ENCODE peak calls at places on chromosomes 13 and 19, in ten cellular contexts. Q, C, Y, V, K, W, D, A, J and U are unnamed samples.

GRCh38 chr13:113357529-113357928 is 6.4 kb downstream of the GRTP1 start:
- DNase-seq in D (peak), A (no peak), Q (no peak), Y (no peak), V (peak), K (no peak), C (no peak), W (no peak), J (no peak), U (peak)

GRCh38 chr19:54325631-54326030 is 12.7 kb upstream of the LILRA5 start:
- DNase-seq in V (no peak), W (no peak), J (no peak), Y (no peak), Q (no peak), A (no peak), C (no peak), D (no peak), K (no peak), U (no peak)

GRCh38 chr19:54707932-54708331 is 16.3 kb upstream of the KIR3DL3 start:
- DNase-seq in D (no peak), K (no peak), J (no peak), Y (no peak), C (no peak), W (no peak), A (no peak), Q (no peak), V (no peak), U (no peak)

GRCh38 chr13:70941454-70941853 is 833.2 kb upstream of the KLHL1 start:
- DNase-seq in K (no peak), A (no peak), C (no peak), V (no peak), W (no peak), D (no peak), Q (no peak), Y (no peak), J (no peak), U (no peak)

GRCh38 chr19:16167055-16167454 is 6.3 kb downstream of the CIB3 start:
- DNase-seq in K (no peak), Y (no peak), Q (no peak), W (no peak), A (no peak), C (no peak), D (no peak), J (no peak), V (no peak), U (no peak)

GRCh38 chr13:36875431-36875830 is 44.6 kb downstream of the SMAD9 start:
- DNase-seq in A (no peak), C (no peak), K (no peak), J (no peak), V (no peak), Q (no peak), W (no peak), D (peak), Y (no peak), U (no peak)

GRCh38 chr19:48511800-48512503 is at the start of gene LMTK3:
- DNase-seq in D (peak), C (no peak), A (peak), V (peak), W (no peak), J (no peak), Q (no peak), K (no peak), Y (no peak), U (no peak)

GRCh38 chr19:10036601-10037071 is 23.4 kb downstream of the RDH8 start:
- DNase-seq in W (no peak), K (no peak), Y (no peak), C (no peak), Q (no peak), V (peak), J (no peak), A (no peak), D (no peak), U (no peak)

GRCh38 chr19:7348587-7349230 is at the start of gene ARHGEF18:
- DNase-seq in D (no peak), Y (no peak), W (no peak), Q (no peak), C (no peak), V (no peak), K (peak), J (no peak), A (peak), U (peak)

GRCh38 chr19:8204961-8205360 is 4.2 kb upstream of the CERS4 start:
- DNase-seq in W (no peak), A (no peak), J (no peak), V (no peak), Y (peak), C (no peak), D (no peak), K (no peak), Q (no peak), U (no peak)

GRCh38 chr13:48653074-48654054 is at the start of gene CYSLTR2:
- DNase-seq in Y (no peak), D (peak), W (peak), K (no peak), A (no peak), Q (no peak), J (no peak), V (peak), C (no peak), U (peak)

GRCh38 chr13:40077396-40078027 is 422.1 kb downstream of the COG6 start:
- DNase-seq in A (no peak), D (no peak), Y (no peak), W (no peak), C (no peak), V (no peak), K (no peak), J (no peak), Q (no peak), U (no peak)

GRCh38 chr13:24270639-24271131 is 38.7 kb upstream of the C1QTNF9 start:
- DNase-seq in C (no peak), J (peak), Y (peak), W (peak), A (peak), K (peak), Q (peak), D (peak), V (peak), U (peak)

GRCh38 chr19:49559443-49559842 is 20.9 kb downstream of the NOSIP start:
- DNase-seq in D (no peak), W (no peak), Y (no peak), V (no peak), K (no peak), Q (no peak), A (no peak), C (no peak), J (no peak), U (no peak)

GRCh38 chr19:33621811-33622504 is at the start of gene CHST8:
- DNase-seq in W (peak), C (no peak), D (no peak), A (no peak), V (peak), K (peak), Y (no peak), Q (no peak), J (no peak), U (peak)

GRCh38 chr13:114080739-114081561 is 51.5 kb downstream of the RASA3 start:
- DNase-seq in V (no peak), D (no peak), A (no peak), W (no peak), C (no peak), K (peak), Q (no peak), Y (no peak), J (no peak), U (no peak)

GRCh38 chr13:49357694-49358093 is 86.2 kb downstream of the CAB39L start:
- DNase-seq in Y (no peak), D (peak), A (no peak), W (no peak), V (no peak), J (no peak), C (no peak), K (no peak), Q (no peak), U (peak)

GRCh38 chr19:44640518-44640917 is 3.2 kb upstream of the PVR start:
- DNase-seq in C (no peak), D (peak), V (peak), W (no peak), Y (no peak), Q (no peak), J (no peak), K (no peak), A (no peak), U (peak)

GRCh38 chr19:15280915-15281683 is 48.9 kb upstream of the EPHX3 start:
- DNase-seq in K (peak), W (peak), C (no peak), Y (peak), Q (no peak), V (peak), J (peak), A (no peak), D (peak), U (peak)

GRCh38 chr19:54875506-54875905 is 1.5 kb downstream of the FCAR start:
- DNase-seq in A (no peak), C (no peak), Y (no peak), Q (no peak), K (no peak), W (no peak), V (no peak), D (no peak), J (no peak), U (no peak)

GRCh38 chr13:108895220-108895704 is 265.9 kb downstream of the MYO16 start:
- DNase-seq in D (peak), Q (no peak), C (no peak), W (no peak), Y (peak), V (peak), A (no peak), J (no peak), K (no peak), U (peak)

GRCh38 chr13:114131581-114132418 is 623 bp downstream of the RASA3 start:
- DNase-seq in Q (no peak), K (peak), W (no peak), J (no peak), A (peak), V (peak), Y (no peak), D (no peak), C (no peak), U (peak)

GRCh38 chr19:3225677-3226093 is 1.2 kb downstream of the CELF5 start:
- DNase-seq in C (no peak), Y (no peak), V (no peak), W (no peak), K (no peak), Q (no peak), A (no peak), D (no peak), J (no peak), U (no peak)

GRCh38 chr19:9528757-9529336 is 9.6 kb downstream of the ZNF426 start:
- DNase-seq in C (no peak), D (peak), V (peak), Q (no peak), J (no peak), Y (no peak), W (no peak), A (no peak), K (no peak), U (peak)

GRCh38 chr13:51734786-51735185 is 69.2 kb downstream of the DHRS12 start:
- DNase-seq in D (peak), K (no peak), A (no peak), Q (no peak), V (no peak), Y (no peak), C (no peak), J (no peak), W (no peak), U (no peak)

GRCh38 chr19:14078406-14078805 is 5.8 kb downstream of the MISP3 start:
- DNase-seq in Y (no peak), V (no peak), J (no peak), D (peak), W (no peak), Q (no peak), K (no peak), A (no peak), C (no peak), U (no peak)

GRCh38 chr19:14072535-14073231 is at the start of gene MISP3:
- DNase-seq in D (no peak), C (no peak), K (peak), W (no peak), J (no peak), Q (no peak), V (no peak), A (no peak), Y (no peak), U (peak)

GRCh38 chr19:14070268-14071050 is 2.1 kb upstream of the MISP3 start:
- DNase-seq in Y (no peak), A (no peak), W (no peak), V (no peak), D (no peak), J (no peak), C (no peak), Q (no peak), K (peak), U (no peak)

GRCh38 chr19:14073925-14074838 is 1.6 kb downstream of the MISP3 start:
- DNase-seq in D (peak), A (no peak), W (no peak), C (no peak), Y (no peak), V (no peak), K (no peak), J (no peak), Q (no peak), U (peak)

GRCh38 chr19:14073232-14073924 is 792 bp downstream of the MISP3 start:
- DNase-seq in W (peak), C (no peak), Y (peak), A (peak), D (peak), J (no peak), Q (no peak), K (peak), V (peak), U (peak)
- TF ChIP-seq CTCF in W (peak), C (no peak), Y (peak), A (no peak), D (peak), J (peak), Q (peak), K (peak), V (peak), U (peak)

DNA sequence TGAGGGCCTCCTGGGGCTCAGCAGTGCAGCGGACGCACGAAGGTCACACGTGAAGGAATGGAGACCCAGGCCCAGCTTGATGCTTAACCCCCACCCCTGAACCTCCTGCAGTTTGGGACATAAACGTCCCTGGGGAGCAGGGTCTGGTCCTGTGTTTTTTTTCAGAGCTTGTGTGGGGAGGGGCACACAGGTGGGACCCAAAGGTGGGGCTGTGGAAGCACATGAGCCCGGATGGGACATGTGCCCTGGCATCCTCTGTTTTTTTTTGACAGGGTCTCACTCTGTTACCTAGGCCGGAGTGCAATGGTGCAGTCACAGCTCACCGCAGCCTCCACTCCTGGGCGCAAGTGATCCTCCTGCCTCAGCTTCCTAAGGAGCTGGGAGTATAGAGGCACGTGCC is 20.5 kb downstream of the UBXN6 start:
- DNase-seq in C (no peak), J (no peak), Y (no peak), K (no peak), W (no peak), A (no peak), V (no peak), Q (no peak), D (no peak), U (no peak)
- H3K4me3 ChIP-seq in C (no peak), J (no peak), Y (no peak), K (no peak), W (no peak), A (no peak), V (no peak), Q (no peak), D (no peak), U (no peak)

DNA sequence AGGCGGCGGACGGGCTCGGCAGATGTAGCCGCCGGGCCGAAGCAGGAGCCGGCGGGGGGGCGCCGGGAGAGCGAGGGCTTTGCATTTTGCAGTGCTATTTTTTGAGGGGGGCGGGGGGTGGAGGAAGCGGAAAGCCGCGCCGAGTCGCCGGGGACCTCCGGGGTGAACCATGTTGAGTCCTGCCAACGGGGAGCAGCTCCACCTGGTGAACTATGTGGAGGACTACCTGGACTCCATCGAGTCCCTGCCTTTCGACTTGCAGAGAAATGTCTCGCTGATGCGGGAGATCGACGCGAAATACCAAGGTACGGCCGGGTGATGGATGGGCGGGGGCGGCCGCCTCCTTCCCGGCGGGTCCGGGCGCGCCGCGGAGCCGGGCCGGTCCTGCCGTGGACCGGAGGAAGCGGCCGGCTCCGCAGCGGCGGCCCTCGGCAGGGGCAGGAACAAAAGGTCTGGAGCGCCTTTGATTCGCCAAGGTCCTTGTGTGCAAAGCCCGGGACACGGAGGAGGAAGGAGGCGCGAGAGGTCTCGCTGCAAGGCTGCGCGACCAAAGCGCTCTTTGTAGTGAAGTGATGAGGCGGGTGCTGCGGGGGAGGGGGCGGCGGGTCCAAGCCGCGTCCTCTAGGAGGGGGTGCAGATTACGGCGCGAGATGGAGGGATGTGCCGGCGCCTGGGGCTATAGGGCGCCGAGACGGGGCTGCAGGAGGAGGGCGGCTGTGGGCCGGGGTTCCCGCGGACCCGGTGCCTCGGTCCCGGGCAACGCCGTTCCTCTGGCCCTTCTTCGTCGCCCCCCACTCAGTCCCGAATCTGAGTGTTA is 689 bp downstream of the ING1 start:
- DNase-seq in W (peak), A (peak), Y (no peak), V (peak), D (peak), J (peak), Q (no peak), C (no peak), K (peak), U (peak)
- TF ChIP-seq CTCF in W (peak), A (no peak), Y (peak), V (no peak), D (no peak), J (no peak), Q (peak), C (no peak), K (no peak), U (no peak)

DNA sequence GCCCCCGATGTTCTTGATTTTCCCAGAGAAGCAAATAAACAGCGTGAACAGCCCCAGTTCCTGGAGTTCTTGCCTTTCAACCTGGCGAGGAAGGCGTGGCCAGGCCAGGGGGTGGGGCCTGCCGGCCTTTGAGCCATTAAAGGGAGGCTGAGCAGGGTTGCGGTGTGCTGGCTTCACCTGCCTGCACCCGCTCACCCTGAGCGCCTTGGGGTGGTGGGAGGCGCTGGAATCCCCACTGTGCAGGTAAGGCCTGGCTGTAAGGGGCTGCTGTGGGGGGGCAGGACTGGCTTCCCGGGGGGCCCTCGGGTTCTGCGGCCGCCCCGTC is 2.7 kb upstream of the MISP start:
- DNase-seq in K (no peak), J (no peak), Q (no peak), C (no peak), W (no peak), D (no peak), Y (no peak), V (no peak), A (no peak), U (no peak)
- H3K4me3 ChIP-seq in K (no peak), J (no peak), Q (no peak), C (no peak), W (no peak), D (no peak), Y (no peak), V (no peak), A (no peak), U (no peak)

GRCh38 chr13:37985281-37985680 is 115.7 kb upstream of the TRPC4 start:
- DNase-seq in W (no peak), V (no peak), Y (no peak), C (no peak), J (no peak), Q (no peak), A (no peak), D (no peak), K (no peak), U (no peak)

GRCh38 chr13:37978680-37979079 is 109.1 kb upstream of the TRPC4 start:
- DNase-seq in D (no peak), W (no peak), A (no peak), V (no peak), K (no peak), Y (no peak), Q (no peak), C (no peak), J (no peak), U (no peak)

GRCh38 chr13:37981932-37982331 is 112.4 kb upstream of the TRPC4 start:
- DNase-seq in K (no peak), V (no peak), D (no peak), A (no peak), Y (no peak), C (no peak), J (no peak), W (no peak), Q (no peak), U (no peak)

GRCh38 chr13:37984357-37984756 is 114.8 kb upstream of the TRPC4 start:
- DNase-seq in D (no peak), W (no peak), Y (no peak), A (no peak), K (no peak), C (no peak), V (no peak), J (no peak), Q (no peak), U (no peak)
- TF ChIP-seq CTCF in D (no peak), W (no peak), Y (no peak), A (no peak), K (no peak), C (no peak), V (no peak), J (no peak), Q (no peak), U (no peak)

GRCh38 chr13:44575741-44576395 is at the start of gene TSC22D1:
- DNase-seq in C (no peak), Q (no peak), V (peak), J (no peak), A (peak), K (peak), W (peak), Y (no peak), D (peak), U (peak)

GRCh38 chr13:44575035-44575434 is 1.1 kb downstream of the TSC22D1 start:
- DNase-seq in K (no peak), A (no peak), J (no peak), C (no peak), Y (no peak), V (no peak), D (no peak), W (no peak), Q (no peak), U (no peak)

GRCh38 chr13:44573071-44573470 is 3.1 kb downstream of the TSC22D1 start:
- DNase-seq in V (no peak), K (no peak), Y (no peak), W (no peak), A (no peak), Q (no peak), D (no peak), C (no peak), J (no peak), U (no peak)

GRCh38 chr13:44573790-44574465 is 2.2 kb downstream of the TSC22D1 start:
- DNase-seq in C (no peak), V (peak), J (peak), W (no peak), Q (no peak), A (no peak), Y (no peak), D (peak), K (no peak), U (peak)

GRCh38 chr13:44574466-44574855 is 1.7 kb downstream of the TSC22D1 start:
- DNase-seq in Q (no peak), D (peak), C (no peak), K (no peak), A (no peak), Y (no peak), J (no peak), W (no peak), V (no peak), U (peak)
- H3K4me3 ChIP-seq in Q (no peak), D (peak), C (peak), K (peak), A (no peak), Y (no peak), J (peak), W (peak), V (no peak), U (peak)

DNA sequence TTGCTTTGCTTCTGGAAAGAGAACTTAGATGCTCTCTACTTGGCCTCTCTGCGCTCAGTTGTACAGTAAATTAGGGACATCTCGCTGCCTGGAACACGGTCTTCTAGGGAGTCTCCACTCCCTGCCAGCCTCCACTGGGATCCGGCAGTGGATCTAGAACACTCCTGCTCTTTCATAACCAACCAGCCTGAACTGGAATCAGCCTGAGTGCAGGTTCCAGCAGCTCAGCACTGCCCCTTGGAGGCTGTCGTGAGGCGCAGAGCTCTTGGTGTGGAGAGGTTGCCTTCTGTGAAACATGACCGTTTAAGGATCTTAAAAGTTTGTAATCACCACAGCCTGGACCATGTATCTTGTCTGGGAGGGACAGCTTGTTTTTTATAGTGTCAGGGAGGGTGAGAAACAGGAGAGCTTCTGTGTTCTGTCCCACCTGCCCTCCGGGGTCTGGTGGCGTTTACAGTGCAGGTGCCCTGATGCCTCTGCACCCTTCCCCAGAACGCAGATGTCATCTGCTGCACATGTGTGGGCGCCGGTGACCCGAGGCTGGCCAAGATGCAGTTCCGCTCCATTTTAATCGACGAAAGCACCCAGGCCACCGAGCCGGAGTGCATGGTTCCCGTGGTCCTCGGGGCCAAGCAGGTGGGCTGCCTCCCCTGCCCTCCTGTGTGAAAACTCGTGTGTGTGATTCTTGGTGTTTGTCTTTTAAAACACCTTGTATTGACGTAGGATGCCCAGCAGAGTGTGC is 24.8 kb downstream of the UPF1 start:
- DNase-seq in W (no peak), V (peak), D (no peak), K (no peak), C (no peak), A (no peak), J (no peak), Q (no peak), Y (no peak), U (peak)
- TF ChIP-seq CTCF in W (peak), V (peak), D (peak), K (no peak), C (no peak), A (no peak), J (no peak), Q (no peak), Y (peak), U (peak)